ENCODE peak calls at places on chromosome 2, in six cellular contexts. T is A549, H is IMR-90, P is left ventricle myocardium inferior, G is stomach, U is heart right ventricle. V is an unnamed sample.

GRCh38 chr2:230828272-230828961 is 36.3 kb upstream of the ITM2C start:
- DNase-seq in T (no peak), H (no peak), P (peak), G (peak), U (peak), V (no peak)

GRCh38 chr2:205865794-205866490 is 183.6 kb downstream of the NRP2 start:
- DNase-seq in T (no peak), H (no peak), P (no peak), G (no peak), U (no peak), V (no peak)

GRCh38 chr2:106977707-106978106 is 91.7 kb upstream of the ST6GAL2 start:
- DNase-seq in T (no peak), H (peak), P (no peak), G (no peak), U (no peak), V (no peak)

GRCh38 chr2:57429821-57430220 is 616.8 kb upstream of the VRK2 start:
- DNase-seq in T (no peak), H (no peak), P (no peak), G (no peak), U (no peak), V (no peak)

GRCh38 chr2:767944-768343 is 90.7 kb upstream of the TMEM18 start:
- DNase-seq in T (no peak), H (no peak), P (no peak), G (no peak), U (no peak), V (no peak)

GRCh38 chr2:152369176-152369860 is 34.3 kb downstream of the FMNL2 start:
- DNase-seq in T (no peak), H (peak), P (no peak), G (no peak), U (no peak), V (no peak)

GRCh38 chr2:56185101-56185581 is 1.4 kb downstream of the CCDC85A start:
- DNase-seq in T (peak), H (no peak), P (peak), G (no peak), U (peak), V (no peak)

GRCh38 chr2:61762292-61762691 is 91.6 kb downstream of the FAM161A start:
- DNase-seq in T (no peak), H (no peak), P (no peak), G (no peak), U (no peak), V (no peak)

GRCh38 chr2:206004004-206004693 is 81.8 kb downstream of the INO80D start:
- DNase-seq in T (peak), H (peak), P (no peak), G (no peak), U (no peak), V (no peak)

GRCh38 chr2:218186355-218186766 is 19.6 kb upstream of the CXCR1 start:
- DNase-seq in T (peak), H (peak), P (peak), G (peak), U (peak), V (peak)

GRCh38 chr2:11320698-11321492 is 23.5 kb downstream of the ROCK2 start:
- DNase-seq in T (peak), H (no peak), P (no peak), G (no peak), U (no peak), V (no peak)

GRCh38 chr2:236928353-236929153 is 157.1 kb upstream of the COPS8 start:
- DNase-seq in T (no peak), H (no peak), P (no peak), G (peak), U (peak), V (no peak)

GRCh38 chr2:170711774-170712652 is 3.1 kb upstream of the SP5 start:
- DNase-seq in T (no peak), H (no peak), P (no peak), G (peak), U (no peak), V (no peak)

GRCh38 chr2:1866402-1867091 is 122.2 kb upstream of the PXDN start:
- DNase-seq in T (no peak), H (no peak), P (no peak), G (no peak), U (no peak), V (no peak)

GRCh38 chr2:240646061-240646899 is 21.0 kb downstream of the GPR35 start:
- DNase-seq in T (no peak), H (no peak), P (peak), G (peak), U (no peak), V (peak)

GRCh38 chr2:18373081-18373480 is 187.4 kb downstream of the RDH14 start:
- DNase-seq in T (no peak), H (no peak), P (no peak), G (no peak), U (no peak), V (no peak)

GRCh38 chr2:236720974-236721600 is 151.5 kb downstream of the ACKR3 start:
- DNase-seq in T (no peak), H (no peak), P (no peak), G (no peak), U (no peak), V (no peak)

GRCh38 chr2:228774548-228774947 is 496.5 kb downstream of the PID1 start:
- DNase-seq in T (no peak), H (no peak), P (no peak), G (no peak), U (no peak), V (no peak)

GRCh38 chr2:178761759-178762371 is 45.4 kb downstream of the TTN start:
- DNase-seq in T (peak), H (peak), P (no peak), G (no peak), U (no peak), V (no peak)

GRCh38 chr2:100446696-100447095 is 23.6 kb upstream of the NMS start:
- DNase-seq in T (no peak), H (peak), P (no peak), G (no peak), U (no peak), V (no peak)

GRCh38 chr2:157442636-157443035 is 1.3 kb downstream of the CYTIP start:
- DNase-seq in T (no peak), H (no peak), P (no peak), G (no peak), U (no peak), V (no peak)

GRCh38 chr2:205762883-205763282 is 80.6 kb downstream of the NRP2 start:
- DNase-seq in T (no peak), H (peak), P (no peak), G (no peak), U (no peak), V (no peak)

GRCh38 chr2:72980535-72981217 is 63.4 kb downstream of the EMX1 start:
- DNase-seq in T (no peak), H (peak), P (no peak), G (no peak), U (no peak), V (no peak)

GRCh38 chr2:179602452-179602851 is 259.0 kb downstream of the ZNF385B start:
- DNase-seq in T (no peak), H (peak), P (no peak), G (no peak), U (no peak), V (no peak)

GRCh38 chr2:53018830-53019425 is 748.7 kb upstream of the CHAC2 start:
- DNase-seq in T (peak), H (peak), P (no peak), G (no peak), U (no peak), V (no peak)

GRCh38 chr2:75007061-75007460 is 48.6 kb downstream of the POLE4 start:
- DNase-seq in T (no peak), H (peak), P (no peak), G (no peak), U (no peak), V (no peak)

GRCh38 chr2:86441789-86442641 is 844 bp downstream of the KDM3A start:
- DNase-seq in T (peak), H (peak), P (peak), G (peak), U (peak), V (peak)

GRCh38 chr2:237497009-237497819 is 10.2 kb downstream of the MLPH start:
- DNase-seq in T (no peak), H (no peak), P (no peak), G (peak), U (no peak), V (no peak)

GRCh38 chr2:42935692-42936631 is 143.6 kb upstream of the HAAO start:
- DNase-seq in T (no peak), H (no peak), P (no peak), G (no peak), U (no peak), V (no peak)

GRCh38 chr2:116732322-116732721 is 1082.2 kb upstream of the DDX18 start:
- DNase-seq in T (no peak), H (no peak), P (no peak), G (no peak), U (no peak), V (no peak)

GRCh38 chr2:143169105-143169504 is 39.9 kb downstream of the ARHGAP15 start:
- DNase-seq in T (no peak), H (no peak), P (no peak), G (no peak), U (no peak), V (no peak)

GRCh38 chr2:164314148-164314547 is 307.1 kb downstream of the GRB14 start:
- DNase-seq in T (peak), H (no peak), P (no peak), G (no peak), U (no peak), V (peak)

GRCh38 chr2:124325667-124326425 is 300.8 kb downstream of the CNTNAP5 start:
- DNase-seq in T (peak), H (no peak), P (no peak), G (no peak), U (no peak), V (no peak)

GRCh38 chr2:209772316-209772715 is 684 bp downstream of the UNC80 start:
- DNase-seq in T (no peak), H (no peak), P (no peak), G (no peak), U (no peak), V (no peak)

GRCh38 chr2:188610827-188611226 is 319.2 kb downstream of the GULP1 start:
- DNase-seq in T (no peak), H (peak), P (no peak), G (no peak), U (no peak), V (no peak)

GRCh38 chr2:187658952-187659525 is 104.8 kb upstream of the TFPI start:
- DNase-seq in T (peak), H (peak), P (no peak), G (no peak), U (no peak), V (no peak)

GRCh38 chr2:217853301-217853881 is 149.4 kb downstream of the TNS1 start:
- DNase-seq in T (peak), H (peak), P (no peak), G (no peak), U (no peak), V (no peak)

GRCh38 chr2:134244091-134244490 is 9.8 kb upstream of the MGAT5 start:
- DNase-seq in T (no peak), H (peak), P (no peak), G (no peak), U (no peak), V (no peak)

GRCh38 chr2:68594674-68595492 is 48.5 kb upstream of the PROKR1 start:
- DNase-seq in T (peak), H (peak), P (peak), G (peak), U (peak), V (peak)
- TF ChIP-seq CTCF in T (peak), H (peak), P (peak), G (peak), U (peak), V (peak)

GRCh38 chr2:168525741-168526140 is 69.7 kb downstream of the CERS6 start:
- DNase-seq in T (no peak), H (no peak), P (no peak), G (no peak), U (no peak), V (no peak)
- H3K27ac ChIP-seq in T (no peak), H (no peak), P (peak), G (no peak), U (no peak), V (peak)

DNA sequence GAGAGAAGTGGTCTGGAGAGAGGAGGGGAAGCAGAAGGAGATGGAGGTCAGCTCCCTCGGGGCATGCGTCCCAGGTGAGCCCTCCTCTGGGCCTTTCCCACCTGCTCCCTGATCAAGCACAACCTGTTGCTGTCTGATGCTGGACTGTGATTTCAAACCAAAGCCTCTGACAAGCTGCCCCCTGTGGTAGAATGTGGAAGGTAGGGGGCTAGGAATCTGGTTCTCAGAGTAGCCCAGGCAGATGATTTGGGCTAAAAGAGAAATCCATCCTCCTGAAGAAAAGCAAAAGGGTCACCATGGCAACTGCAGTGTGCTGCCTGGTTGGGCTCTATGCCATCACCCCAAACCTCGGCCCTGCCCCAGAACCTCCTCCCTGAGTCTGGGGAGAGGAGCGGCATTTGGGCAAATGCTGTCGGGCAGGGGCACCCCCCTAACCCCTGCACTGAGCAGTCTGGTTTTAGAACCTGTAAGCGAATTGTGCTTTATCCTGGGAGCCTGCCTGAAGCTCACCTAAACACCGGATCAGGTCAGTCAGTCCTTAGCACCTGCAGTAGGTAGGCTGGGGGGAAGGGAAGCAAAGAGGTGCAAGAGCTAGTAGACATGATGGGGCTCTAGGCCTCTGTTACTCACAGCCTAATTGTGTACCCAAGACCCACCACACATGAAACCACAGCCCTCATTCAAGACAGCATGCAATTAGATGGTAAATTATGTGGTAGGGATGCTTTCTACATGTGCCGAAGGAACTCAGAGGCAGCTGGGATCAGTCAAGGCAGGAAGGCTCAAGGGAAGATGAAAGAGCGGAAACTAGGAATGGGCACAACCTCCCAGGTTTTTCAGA is 83.6 kb downstream of the DNMT3A start:
- DNase-seq in T (no peak), H (no peak), P (no peak), G (no peak), U (no peak), V (no peak)
- TF ChIP-seq CTCF in T (no peak), H (no peak), P (no peak), G (no peak), U (no peak), V (no peak)

DNA sequence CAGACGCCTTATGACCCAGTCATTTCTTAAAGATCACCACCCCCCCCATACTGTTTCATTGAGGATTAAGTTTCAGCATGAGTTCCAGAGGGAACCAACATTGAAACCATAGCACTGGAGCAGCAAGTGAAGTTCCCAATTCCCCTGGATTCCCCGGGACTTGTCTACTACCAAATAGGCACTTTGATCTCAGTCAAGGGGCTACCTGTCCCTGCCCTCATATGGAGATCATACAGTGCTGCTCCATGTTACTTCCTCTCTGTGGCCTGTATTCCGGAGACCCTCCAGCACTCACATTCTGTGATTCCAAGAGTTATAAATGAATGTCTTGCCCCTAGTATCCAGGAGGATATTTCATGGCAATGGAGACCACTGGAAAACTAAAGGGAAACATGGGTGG is 42.5 kb downstream of the RNF144A start:
- DNase-seq in T (no peak), H (no peak), P (no peak), G (no peak), U (no peak), V (no peak)
- H3K27ac ChIP-seq in T (no peak), H (no peak), P (peak), G (no peak), U (no peak), V (no peak)

DNA sequence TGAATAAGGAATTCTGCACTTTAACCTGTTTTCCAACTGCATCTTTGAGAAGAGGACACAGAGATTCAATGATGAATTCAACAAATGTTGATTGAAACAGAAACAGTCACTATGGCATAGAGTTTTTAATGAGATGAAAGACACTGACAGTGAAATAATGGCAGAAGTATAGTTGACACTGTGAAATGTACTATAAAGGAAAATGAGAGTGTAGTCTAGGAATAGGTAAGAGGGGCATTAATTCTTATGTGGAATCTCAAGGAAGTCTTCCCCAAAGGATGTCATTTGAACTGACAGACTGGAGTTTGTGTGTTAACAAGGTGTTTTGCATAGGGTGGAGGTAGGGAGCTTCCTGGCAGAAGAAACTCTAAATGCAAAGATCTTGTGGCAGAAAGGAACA is 566.2 kb downstream of the TDRD15 start:
- DNase-seq in T (no peak), H (no peak), P (no peak), G (no peak), U (no peak), V (no peak)
- TF ChIP-seq CTCF in T (no peak), H (no peak), P (no peak), G (no peak), U (no peak), V (no peak)

GRCh38 chr2:155727097-155727906 is 605.2 kb downstream of the NR4A2 start:
- DNase-seq in T (no peak), H (no peak), P (no peak), G (no peak), U (no peak), V (no peak)
- H3K27ac ChIP-seq in T (no peak), H (no peak), P (no peak), G (no peak), U (no peak), V (no peak)

GRCh38 chr2:233094614-233095013 is 34.5 kb downstream of the INPP5D start:
- DNase-seq in T (no peak), H (no peak), P (no peak), G (no peak), U (no peak), V (no peak)

GRCh38 chr2:233101826-233102225 is 41.7 kb downstream of the INPP5D start:
- DNase-seq in T (no peak), H (no peak), P (no peak), G (no peak), U (no peak), V (no peak)

GRCh38 chr2:233100192-233100998 is 40.3 kb downstream of the INPP5D start:
- DNase-seq in T (no peak), H (no peak), P (no peak), G (no peak), U (no peak), V (no peak)

GRCh38 chr2:233096006-233096405 is 35.9 kb downstream of the INPP5D start:
- DNase-seq in T (no peak), H (no peak), P (no peak), G (no peak), U (no peak), V (no peak)

GRCh38 chr2:233098615-233099014 is 38.5 kb downstream of the INPP5D start:
- DNase-seq in T (no peak), H (peak), P (no peak), G (peak), U (no peak), V (no peak)
- TF ChIP-seq CTCF in T (peak), H (peak), P (peak), G (no peak), U (peak), V (no peak)